ENCODE peak calls at places on chromosomes 12 and 14, in eight cellular contexts. One of them, this sample, is unnamed.

GRCh38 chr12:2752676-2753371 is 41.9 kb upstream of the FKBP4 start:
- DNase-seq in T follicular helper cell: peak
- DNase-seq in coronary artery: peak
- DNase-seq in H7: peak
- DNase-seq in testis: peak
- DNase-seq in heart left ventricle: peak
- DNase-seq in T-helper 2 cell: peak
- DNase-seq in EL: peak
- DNase-seq in this sample: peak

GRCh38 chr12:57852195-57852594 is 5.7 kb upstream of the CTDSP2 start:
- DNase-seq in T follicular helper cell: no peak
- DNase-seq in coronary artery: no peak
- DNase-seq in H7: no peak
- DNase-seq in testis: no peak
- DNase-seq in heart left ventricle: peak
- DNase-seq in T-helper 2 cell: no peak
- DNase-seq in EL: no peak
- DNase-seq in this sample: no peak

GRCh38 chr12:42568952-42569916 is 20.3 kb downstream of the PRICKLE1 start:
- DNase-seq in T follicular helper cell: no peak
- DNase-seq in coronary artery: no peak
- DNase-seq in H7: no peak
- DNase-seq in testis: no peak
- DNase-seq in heart left ventricle: no peak
- DNase-seq in T-helper 2 cell: peak
- DNase-seq in EL: peak
- DNase-seq in this sample: peak

GRCh38 chr12:53505086-53505485 is 2.2 kb downstream of the NPFF start:
- DNase-seq in T follicular helper cell: no peak
- DNase-seq in coronary artery: no peak
- DNase-seq in H7: no peak
- DNase-seq in testis: no peak
- DNase-seq in heart left ventricle: no peak
- DNase-seq in T-helper 2 cell: no peak
- DNase-seq in EL: peak
- DNase-seq in this sample: peak

GRCh38 chr14:51335521-51335920 is 95.5 kb downstream of the TMX1 start:
- DNase-seq in T follicular helper cell: no peak
- DNase-seq in coronary artery: no peak
- DNase-seq in H7: no peak
- DNase-seq in testis: peak
- DNase-seq in heart left ventricle: peak
- DNase-seq in T-helper 2 cell: no peak
- DNase-seq in EL: no peak
- DNase-seq in this sample: no peak

GRCh38 chr12:114631242-114631641 is 52.7 kb downstream of the TBX3 start:
- DNase-seq in T follicular helper cell: no peak
- DNase-seq in coronary artery: no peak
- DNase-seq in H7: no peak
- DNase-seq in testis: no peak
- DNase-seq in heart left ventricle: no peak
- DNase-seq in T-helper 2 cell: no peak
- DNase-seq in EL: no peak
- DNase-seq in this sample: no peak

GRCh38 chr12:41437578-41437977 is 249.5 kb downstream of the PDZRN4 start:
- DNase-seq in T follicular helper cell: no peak
- DNase-seq in coronary artery: no peak
- DNase-seq in H7: no peak
- DNase-seq in testis: peak
- DNase-seq in heart left ventricle: no peak
- DNase-seq in T-helper 2 cell: no peak
- DNase-seq in EL: no peak
- DNase-seq in this sample: peak

GRCh38 chr12:94571556-94571955 is 78.8 kb downstream of the TMCC3 start:
- DNase-seq in T follicular helper cell: no peak
- DNase-seq in coronary artery: no peak
- DNase-seq in H7: no peak
- DNase-seq in testis: no peak
- DNase-seq in heart left ventricle: peak
- DNase-seq in T-helper 2 cell: no peak
- DNase-seq in EL: peak
- DNase-seq in this sample: peak

GRCh38 chr12:126055521-126055920 is 990.3 kb downstream of the AACS start:
- DNase-seq in T follicular helper cell: no peak
- DNase-seq in coronary artery: no peak
- DNase-seq in H7: no peak
- DNase-seq in testis: no peak
- DNase-seq in heart left ventricle: no peak
- DNase-seq in T-helper 2 cell: no peak
- DNase-seq in EL: no peak
- DNase-seq in this sample: peak

GRCh38 chr12:42588981-42589464 is 523 bp downstream of the PRICKLE1 start:
- DNase-seq in T follicular helper cell: no peak
- DNase-seq in coronary artery: peak
- DNase-seq in H7: peak
- DNase-seq in testis: peak
- DNase-seq in heart left ventricle: peak
- DNase-seq in T-helper 2 cell: no peak
- DNase-seq in EL: peak
- DNase-seq in this sample: no peak

GRCh38 chr12:68106160-68106559 is 53.4 kb downstream of the IFNG start:
- DNase-seq in T follicular helper cell: no peak
- DNase-seq in coronary artery: no peak
- DNase-seq in H7: no peak
- DNase-seq in testis: no peak
- DNase-seq in heart left ventricle: no peak
- DNase-seq in T-helper 2 cell: no peak
- DNase-seq in EL: peak
- DNase-seq in this sample: peak

GRCh38 chr12:84825149-84825548 is 87.5 kb downstream of the SLC6A15 start:
- DNase-seq in T follicular helper cell: no peak
- DNase-seq in coronary artery: no peak
- DNase-seq in H7: no peak
- DNase-seq in testis: no peak
- DNase-seq in heart left ventricle: no peak
- DNase-seq in T-helper 2 cell: no peak
- DNase-seq in EL: no peak
- DNase-seq in this sample: no peak

GRCh38 chr12:90959538-90960139 is 4.7 kb upstream of the CCER1 start:
- DNase-seq in T follicular helper cell: no peak
- DNase-seq in coronary artery: no peak
- DNase-seq in H7: peak
- DNase-seq in testis: peak
- DNase-seq in heart left ventricle: no peak
- DNase-seq in T-helper 2 cell: peak
- DNase-seq in EL: peak
- DNase-seq in this sample: peak

GRCh38 chr14:79602742-79603141 is 608.6 kb downstream of the DIO2 start:
- DNase-seq in T follicular helper cell: no peak
- DNase-seq in coronary artery: no peak
- DNase-seq in H7: no peak
- DNase-seq in testis: no peak
- DNase-seq in heart left ventricle: no peak
- DNase-seq in T-helper 2 cell: no peak
- DNase-seq in EL: no peak
- DNase-seq in this sample: no peak

GRCh38 chr12:121796855-121797751 is 3.6 kb upstream of the RHOF start:
- DNase-seq in T follicular helper cell: no peak
- DNase-seq in coronary artery: peak
- DNase-seq in H7: peak
- DNase-seq in testis: peak
- DNase-seq in heart left ventricle: peak
- DNase-seq in T-helper 2 cell: no peak
- DNase-seq in EL: peak
- DNase-seq in this sample: peak

GRCh38 chr12:113000433-113000832 is 22.1 kb downstream of the OAS2 start:
- DNase-seq in T follicular helper cell: no peak
- DNase-seq in coronary artery: no peak
- DNase-seq in H7: no peak
- DNase-seq in testis: no peak
- DNase-seq in heart left ventricle: no peak
- DNase-seq in T-helper 2 cell: no peak
- DNase-seq in EL: no peak
- DNase-seq in this sample: no peak

GRCh38 chr14:105315211-105315721 is 718 bp downstream of the PACS2 start:
- DNase-seq in T follicular helper cell: peak
- DNase-seq in coronary artery: no peak
- DNase-seq in H7: peak
- DNase-seq in testis: no peak
- DNase-seq in heart left ventricle: no peak
- DNase-seq in T-helper 2 cell: peak
- DNase-seq in EL: peak
- DNase-seq in this sample: no peak

GRCh38 chr12:110337912-110338710 is 57.1 kb downstream of the ATP2A2 start:
- DNase-seq in T follicular helper cell: no peak
- DNase-seq in coronary artery: no peak
- DNase-seq in H7: no peak
- DNase-seq in testis: no peak
- DNase-seq in heart left ventricle: no peak
- DNase-seq in T-helper 2 cell: no peak
- DNase-seq in EL: no peak
- DNase-seq in this sample: no peak

GRCh38 chr12:32069071-32069470 is 37.6 kb upstream of the BICD1 start:
- DNase-seq in T follicular helper cell: no peak
- DNase-seq in coronary artery: no peak
- DNase-seq in H7: no peak
- DNase-seq in testis: no peak
- DNase-seq in heart left ventricle: no peak
- DNase-seq in T-helper 2 cell: no peak
- DNase-seq in EL: no peak
- DNase-seq in this sample: no peak

GRCh38 chr12:15495742-15496141 is 173.4 kb downstream of the PTPRO start:
- DNase-seq in T follicular helper cell: no peak
- DNase-seq in coronary artery: no peak
- DNase-seq in H7: no peak
- DNase-seq in testis: no peak
- DNase-seq in heart left ventricle: no peak
- DNase-seq in T-helper 2 cell: no peak
- DNase-seq in EL: no peak
- DNase-seq in this sample: no peak

GRCh38 chr14:52987042-52987441 is 36.2 kb upstream of the FERMT2 start:
- DNase-seq in T follicular helper cell: no peak
- DNase-seq in coronary artery: no peak
- DNase-seq in H7: no peak
- DNase-seq in testis: no peak
- DNase-seq in heart left ventricle: no peak
- DNase-seq in T-helper 2 cell: no peak
- DNase-seq in EL: no peak
- DNase-seq in this sample: no peak

GRCh38 chr12:5432011-5432400 is at the start of gene NTF3:
- DNase-seq in T follicular helper cell: no peak
- DNase-seq in coronary artery: no peak
- DNase-seq in H7: peak
- DNase-seq in testis: peak
- DNase-seq in heart left ventricle: peak
- DNase-seq in T-helper 2 cell: no peak
- DNase-seq in EL: peak
- DNase-seq in this sample: peak

GRCh38 chr12:101707131-101707782 is 9.8 kb downstream of the CHPT1 start:
- DNase-seq in T follicular helper cell: no peak
- DNase-seq in coronary artery: no peak
- DNase-seq in H7: no peak
- DNase-seq in testis: no peak
- DNase-seq in heart left ventricle: no peak
- DNase-seq in T-helper 2 cell: no peak
- DNase-seq in EL: no peak
- DNase-seq in this sample: peak

GRCh38 chr14:75452900-75453816 is 25.3 kb downstream of the JDP2 start:
- DNase-seq in T follicular helper cell: no peak
- DNase-seq in coronary artery: peak
- DNase-seq in H7: peak
- DNase-seq in testis: peak
- DNase-seq in heart left ventricle: peak
- DNase-seq in T-helper 2 cell: no peak
- DNase-seq in EL: peak
- DNase-seq in this sample: peak

GRCh38 chr14:54845616-54846015 is 57.0 kb downstream of the GCH1 start:
- DNase-seq in T follicular helper cell: no peak
- DNase-seq in coronary artery: no peak
- DNase-seq in H7: no peak
- DNase-seq in testis: no peak
- DNase-seq in heart left ventricle: no peak
- DNase-seq in T-helper 2 cell: no peak
- DNase-seq in EL: no peak
- DNase-seq in this sample: no peak

GRCh38 chr14:91149462-91149861 is 35.6 kb downstream of the DGLUCY start:
- DNase-seq in T follicular helper cell: no peak
- DNase-seq in coronary artery: no peak
- DNase-seq in H7: no peak
- DNase-seq in testis: peak
- DNase-seq in heart left ventricle: peak
- DNase-seq in T-helper 2 cell: no peak
- DNase-seq in EL: peak
- DNase-seq in this sample: peak

GRCh38 chr12:45731376-45731775 is 1.9 kb downstream of the ARID2 start:
- DNase-seq in T follicular helper cell: no peak
- DNase-seq in coronary artery: no peak
- DNase-seq in H7: no peak
- DNase-seq in testis: no peak
- DNase-seq in heart left ventricle: no peak
- DNase-seq in T-helper 2 cell: no peak
- DNase-seq in EL: no peak
- DNase-seq in this sample: peak

GRCh38 chr14:88831285-88831684 is 6.8 kb downstream of the TTC8 start:
- DNase-seq in T follicular helper cell: no peak
- DNase-seq in coronary artery: no peak
- DNase-seq in H7: no peak
- DNase-seq in testis: no peak
- DNase-seq in heart left ventricle: no peak
- DNase-seq in T-helper 2 cell: no peak
- DNase-seq in EL: peak
- DNase-seq in this sample: peak

GRCh38 chr12:40336573-40337199 is 111.9 kb downstream of the LRRK2 start:
- DNase-seq in T follicular helper cell: no peak
- DNase-seq in coronary artery: no peak
- DNase-seq in H7: peak
- DNase-seq in testis: no peak
- DNase-seq in heart left ventricle: no peak
- DNase-seq in T-helper 2 cell: no peak
- DNase-seq in EL: peak
- DNase-seq in this sample: no peak

GRCh38 chr14:94304243-94304642 is 11.2 kb upstream of the SERPINA10 start:
- DNase-seq in T follicular helper cell: no peak
- DNase-seq in coronary artery: no peak
- DNase-seq in H7: no peak
- DNase-seq in testis: no peak
- DNase-seq in heart left ventricle: no peak
- DNase-seq in T-helper 2 cell: no peak
- DNase-seq in EL: no peak
- DNase-seq in this sample: no peak

GRCh38 chr14:68770553-68771286 is 22.1 kb downstream of the ZFP36L1 start:
- DNase-seq in T follicular helper cell: no peak
- DNase-seq in coronary artery: no peak
- DNase-seq in H7: no peak
- DNase-seq in testis: no peak
- DNase-seq in heart left ventricle: no peak
- DNase-seq in T-helper 2 cell: no peak
- DNase-seq in EL: no peak
- DNase-seq in this sample: no peak

GRCh38 chr12:116148844-116149243 is 128.6 kb downstream of the MED13L start:
- DNase-seq in T follicular helper cell: no peak
- DNase-seq in coronary artery: no peak
- DNase-seq in H7: no peak
- DNase-seq in testis: no peak
- DNase-seq in heart left ventricle: no peak
- DNase-seq in T-helper 2 cell: no peak
- DNase-seq in EL: no peak
- DNase-seq in this sample: no peak

GRCh38 chr14:105086833-105087307 is 21.6 kb upstream of the GPR132 start:
- DNase-seq in T follicular helper cell: peak
- DNase-seq in coronary artery: peak
- DNase-seq in H7: peak
- DNase-seq in testis: peak
- DNase-seq in heart left ventricle: peak
- DNase-seq in T-helper 2 cell: peak
- DNase-seq in EL: peak
- DNase-seq in this sample: peak

GRCh38 chr12:25767613-25768012 is 190.9 kb upstream of the RASSF8 start:
- DNase-seq in T follicular helper cell: no peak
- DNase-seq in coronary artery: no peak
- DNase-seq in H7: no peak
- DNase-seq in testis: no peak
- DNase-seq in heart left ventricle: no peak
- DNase-seq in T-helper 2 cell: no peak
- DNase-seq in EL: peak
- DNase-seq in this sample: no peak

This sample was measured in M059J.